ENCODE peak calls at places on chromosomes 11 and 22, in four cellular contexts. W, H, B and V are unnamed samples.

GRCh38 chr11:130522284-130522961 is 74.0 kb downstream of the ADAMTS15 start:
- DNase-seq in W (peak), H (peak), B (no peak), V (peak)

GRCh38 chr11:125550780-125551179 is 18.5 kb upstream of the EI24 start:
- DNase-seq in W (no peak), H (no peak), B (no peak), V (no peak)

GRCh38 chr22:44685384-44686056 is 16.5 kb upstream of the PRR5 start:
- DNase-seq in W (peak), H (peak), B (peak), V (no peak)

GRCh38 chr11:71298016-71298550 is 45.7 kb upstream of the SHANK2 start:
- DNase-seq in W (no peak), H (no peak), B (no peak), V (no peak)

GRCh38 chr22:18028817-18029527 is 4.6 kb upstream of the MICAL3 start:
- DNase-seq in W (no peak), H (no peak), B (no peak), V (no peak)

GRCh38 chr22:32331918-32332725 is 25.5 kb upstream of the RFPL3 start:
- DNase-seq in W (no peak), H (no peak), B (no peak), V (no peak)

GRCh38 chr22:42757475-42757874 is 36.8 kb upstream of the A4GALT start:
- DNase-seq in W (peak), H (no peak), B (no peak), V (no peak)

GRCh38 chr11:7527029-7527428 is 13.2 kb downstream of the PPFIBP2 start:
- DNase-seq in W (no peak), H (no peak), B (no peak), V (no peak)

GRCh38 chr11:130166457-130166784 is 6.8 kb downstream of the ST14 start:
- DNase-seq in W (no peak), H (no peak), B (no peak), V (peak)

GRCh38 chr11:62708423-62709261 is 1.2 kb downstream of the GNG3 start:
- DNase-seq in W (peak), H (no peak), B (no peak), V (no peak)

GRCh38 chr11:15123849-15124248 is 9.1 kb downstream of the INSC start:
- DNase-seq in W (no peak), H (no peak), B (no peak), V (no peak)

GRCh38 chr11:11440149-11440548 is 87.1 kb upstream of the CSNK2A3 start:
- DNase-seq in W (no peak), H (no peak), B (no peak), V (no peak)
- TF ChIP-seq ETV6 in W (no peak), H (no peak), B (no peak), V (no peak)

GRCh38 chr11:131688056-131688693 is 317.8 kb downstream of the NTM start:
- DNase-seq in W (peak), H (peak), B (no peak), V (peak)
- TF ChIP-seq ETV6 in W (peak), H (no peak), B (no peak), V (no peak)

GRCh38 chr11:10648896-10649295 is 44.7 kb downstream of the IRAG1 start:
- DNase-seq in W (no peak), H (no peak), B (no peak), V (no peak)
- TF ChIP-seq ETV6 in W (no peak), H (no peak), B (no peak), V (no peak)

DNA sequence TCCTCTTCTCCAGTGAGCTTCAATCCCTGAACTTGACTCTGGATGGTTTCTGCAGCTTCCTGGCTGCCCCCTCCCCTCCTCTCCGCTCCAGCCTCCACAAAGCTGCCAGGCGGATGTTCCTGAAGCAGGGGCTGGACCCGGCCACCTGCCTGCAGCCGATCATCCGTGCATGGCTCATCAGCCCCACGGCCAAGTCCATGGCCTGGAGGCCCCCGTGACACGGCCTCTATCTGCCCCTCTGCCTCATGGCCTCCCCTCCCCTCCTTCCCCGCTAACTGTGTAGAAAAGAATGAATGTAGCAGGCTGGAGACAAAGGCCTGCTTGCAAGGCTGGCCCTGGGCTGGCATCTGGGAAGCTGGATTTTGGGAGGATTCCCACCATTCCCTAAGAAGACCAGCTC is 6.8 kb upstream of the SUN2 start:
- DNase-seq in W (no peak), H (no peak), B (no peak), V (no peak)
- TF ChIP-seq ETV6 in W (no peak), H (no peak), B (no peak), V (no peak)